ENCODE peak calls at places on chromosomes 11 and 22, in six cellular contexts. K is cardiac muscle cell, H is HFF-Myc, F is kidney, W is suprapubic skin, A is cardiac fibroblast. X is an unnamed sample.

GRCh38 chr22:49103314-49104052 is 724.2 kb downstream of the BRD1 start:
- DNase-seq in K (no peak), A (no peak), H (no peak), W (no peak), F (no peak), X (no peak)

GRCh38 chr11:124823512-124824376 is 23.5 kb upstream of the MSANTD2 start:
- DNase-seq in A (no peak), W (no peak), H (no peak), K (no peak), F (no peak), X (no peak)

GRCh38 chr22:36727927-36728488 is 24.5 kb upstream of the CACNG2 start:
- DNase-seq in K (no peak), H (no peak), A (no peak), F (no peak), W (no peak), X (peak)

GRCh38 chr22:31734512-31734911 is 15.4 kb downstream of the PRR14L start:
- DNase-seq in K (peak), F (no peak), H (no peak), A (peak), W (no peak), X (no peak)

GRCh38 chr11:58907780-58908179 is 31.5 kb upstream of the GLYATL1 start:
- DNase-seq in K (no peak), W (no peak), F (no peak), A (no peak), H (no peak), X (no peak)

GRCh38 chr11:38456371-38456770 is 1858.3 kb upstream of the RAG2 start:
- DNase-seq in K (no peak), W (no peak), H (no peak), A (peak), F (no peak), X (no peak)

GRCh38 chr22:36644333-36644757 is 59.2 kb downstream of the CACNG2 start:
- DNase-seq in F (no peak), A (peak), K (peak), W (no peak), H (peak), X (no peak)

GRCh38 chr11:115616941-115617340 is 112.7 kb upstream of the CADM1 start:
- DNase-seq in H (peak), A (no peak), F (peak), W (no peak), K (peak), X (no peak)

GRCh38 chr11:112632866-112633505 is 328.2 kb upstream of the NCAM1 start:
- DNase-seq in A (peak), K (no peak), F (no peak), W (no peak), H (no peak), X (no peak)

GRCh38 chr11:8086001-8086479 is 5.0 kb downstream of the TUB start:
- DNase-seq in W (no peak), A (no peak), H (no peak), K (no peak), F (no peak), X (no peak)

GRCh38 chr11:87443707-87444106 is 406.0 kb downstream of the TMEM135 start:
- DNase-seq in K (no peak), W (no peak), F (no peak), A (no peak), H (no peak), X (no peak)

GRCh38 chr22:50169774-50170341 is 673 bp upstream of the PANX2 start:
- DNase-seq in W (no peak), F (no peak), K (peak), A (peak), H (no peak), X (no peak)

GRCh38 chr11:114358711-114359110 is 41.6 kb downstream of the C11orf71 start:
- DNase-seq in A (peak), W (no peak), K (peak), H (no peak), F (no peak), X (no peak)

DNA sequence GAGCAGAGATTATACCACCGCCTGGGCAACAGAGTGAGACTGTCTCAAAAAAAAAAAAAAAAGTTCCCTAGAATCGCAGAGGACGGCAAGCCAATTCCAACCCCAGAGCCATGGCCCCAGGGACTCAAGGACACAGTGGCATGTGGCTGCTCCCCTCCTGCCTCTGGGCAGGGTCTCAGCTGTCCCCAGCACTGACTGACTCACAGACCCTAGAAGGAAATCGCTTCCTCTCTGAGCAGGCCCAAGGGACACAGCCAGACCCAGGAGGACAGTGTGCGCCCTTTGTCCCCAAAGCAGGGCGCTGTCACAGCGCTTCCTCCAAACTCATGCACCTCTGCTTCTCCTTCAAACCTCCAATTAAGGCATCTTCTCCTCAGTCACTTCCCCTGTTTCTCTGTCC is 2.3 kb downstream of the PACSIN3 start:
- DNase-seq in K (no peak), H (no peak), A (no peak), W (no peak), F (no peak), X (no peak)
- TF ChIP-seq CTCF in K (no peak), H (no peak), A (no peak), W (no peak), F (no peak), X (no peak)

GRCh38 chr11:31646206-31646605 is 136.6 kb downstream of the ELP4 start:
- DNase-seq in F (no peak), W (no peak), A (peak), K (peak), H (no peak), X (no peak)

GRCh38 chr11:31640611-31641010 is 131.0 kb downstream of the ELP4 start:
- DNase-seq in F (no peak), W (no peak), H (no peak), A (no peak), K (no peak), X (no peak)

GRCh38 chr11:31641477-31642062 is 132.0 kb downstream of the ELP4 start:
- DNase-seq in F (no peak), H (no peak), W (no peak), A (peak), K (peak), X (no peak)

GRCh38 chr11:31645747-31646146 is 136.2 kb downstream of the ELP4 start:
- DNase-seq in W (no peak), H (peak), K (peak), F (no peak), A (peak), X (no peak)

DNA sequence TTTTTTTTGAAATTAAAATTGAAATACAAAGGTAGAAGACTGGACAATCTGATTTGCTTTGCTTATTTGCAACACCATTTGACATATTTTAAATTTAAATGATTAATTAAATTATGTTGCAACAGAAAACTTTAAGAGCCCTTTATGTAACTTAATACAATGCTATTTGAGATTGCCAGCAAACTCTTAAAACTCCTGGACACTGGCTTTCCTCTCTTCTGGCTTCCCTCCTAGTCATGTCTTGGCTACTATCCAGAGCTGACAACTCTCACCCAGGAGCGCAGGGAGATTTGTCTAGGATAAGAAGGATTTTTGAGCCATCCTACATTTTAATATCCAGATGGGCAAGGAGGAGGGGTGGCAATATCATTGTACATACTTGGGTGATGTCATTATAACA is 134.3 kb downstream of the ELP4 start:
- DNase-seq in K (peak), W (no peak), A (peak), H (peak), F (no peak), X (no peak)
- TF ChIP-seq CTCF in K (no peak), W (no peak), A (no peak), H (no peak), F (no peak), X (no peak)

GRCh38 chr22:40855960-40856512 is 403 bp downstream of the ST13 start:
- DNase-seq in H (no peak), F (peak), K (peak), W (peak), A (peak), X (no peak)

GRCh38 chr22:40855104-40855959 is 1.1 kb downstream of the ST13 start:
- DNase-seq in F (no peak), H (no peak), A (peak), W (peak), K (peak), X (no peak)

GRCh38 chr22:40857309-40857851 is 432 bp downstream of the XPNPEP3 start:
- DNase-seq in A (peak), H (no peak), K (peak), F (no peak), W (no peak), X (no peak)

GRCh38 chr22:40853961-40854360 is 2.5 kb downstream of the ST13 start:
- DNase-seq in W (no peak), H (no peak), F (no peak), A (no peak), K (no peak), X (no peak)

GRCh38 chr22:40856513-40857308 is at the start of the genes ST13 and XPNPEP3:
- DNase-seq in F (peak), H (peak), W (peak), K (peak), A (peak), X (peak)
- TF ChIP-seq CTCF in F (no peak), H (peak), W (no peak), K (peak), A (no peak), X (peak)

DNA sequence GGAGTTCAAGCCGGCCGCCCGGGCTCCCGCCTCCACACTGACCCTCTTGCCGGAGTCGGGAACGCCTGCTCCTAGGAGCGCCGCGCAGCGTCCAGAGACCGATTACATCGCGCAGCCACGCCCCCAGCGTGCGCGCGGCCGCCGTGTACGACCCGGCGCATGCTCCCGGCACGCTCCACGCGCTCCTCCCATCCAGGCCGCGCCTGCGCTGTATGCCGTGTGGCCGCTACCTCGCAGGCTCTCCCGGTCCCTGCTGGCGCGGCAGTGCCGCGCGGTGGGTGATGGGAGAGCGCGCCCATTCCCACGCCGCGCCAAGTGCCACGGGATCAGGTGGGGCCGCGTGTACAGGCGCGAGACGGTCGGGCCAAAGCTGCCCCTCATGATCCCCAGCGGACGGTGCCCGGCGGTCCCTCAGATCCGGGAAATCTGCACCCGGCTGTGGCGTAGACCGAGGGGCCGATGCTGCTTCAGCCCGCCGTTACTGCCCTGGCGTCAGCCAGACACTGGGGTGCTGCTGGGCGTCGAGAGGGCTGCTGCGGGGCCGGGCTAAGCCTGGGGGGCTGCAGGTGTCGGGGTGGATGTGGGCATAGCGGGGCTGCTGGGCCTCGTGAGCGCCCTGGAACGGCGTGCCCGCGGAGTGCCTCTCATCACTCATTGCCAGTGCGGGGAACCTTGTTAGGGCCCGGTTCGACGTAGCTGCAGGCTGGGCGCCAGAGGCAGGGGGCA is at the start of the genes GNB1L and RTL10:
- DNase-seq in A (peak), W (peak), F (peak), H (peak), K (peak), X (peak)
- TF ChIP-seq CTCF in A (no peak), W (no peak), F (no peak), H (no peak), K (peak), X (peak)

GRCh38 chr22:35323305-35323704 is 23.6 kb downstream of the TOM1 start:
- DNase-seq in K (no peak), W (no peak), A (no peak), H (no peak), F (no peak), X (no peak)

GRCh38 chr22:35324762-35325161 is 25.1 kb downstream of the TOM1 start:
- DNase-seq in W (no peak), H (no peak), F (no peak), A (no peak), K (no peak), X (no peak)

GRCh38 chr22:35322893-35323292 is 23.2 kb downstream of the TOM1 start:
- DNase-seq in F (no peak), A (no peak), H (no peak), W (no peak), K (no peak), X (no peak)

GRCh38 chr22:35324067-35324466 is 24.4 kb downstream of the TOM1 start:
- DNase-seq in H (no peak), A (no peak), F (peak), W (no peak), K (no peak), X (no peak)

GRCh38 chr22:35322126-35322525 is 22.4 kb downstream of the TOM1 start:
- DNase-seq in K (no peak), A (no peak), H (no peak), F (no peak), W (no peak), X (no peak)
- TF ChIP-seq CTCF in K (no peak), A (no peak), H (no peak), F (no peak), W (no peak), X (no peak)

GRCh38 chr11:128877726-128878125 is 10.6 kb upstream of the KCNJ1 start:
- DNase-seq in W (no peak), K (no peak), H (no peak), A (no peak), F (no peak), X (no peak)
- TF ChIP-seq CTCF in W (no peak), K (no peak), H (no peak), A (no peak), F (no peak), X (no peak)

GRCh38 chr11:72070486-72070885 is 9.9 kb downstream of the NUMA1 start:
- DNase-seq in A (no peak), H (no peak), W (no peak), K (no peak), F (no peak), X (no peak)

GRCh38 chr11:72078477-72078876 is 1.9 kb downstream of the NUMA1 start:
- DNase-seq in F (no peak), K (no peak), H (no peak), W (no peak), A (peak), X (no peak)

GRCh38 chr11:72075756-72076155 is 4.6 kb downstream of the NUMA1 start:
- DNase-seq in W (no peak), F (no peak), K (no peak), H (no peak), A (no peak), X (no peak)

GRCh38 chr11:72072348-72072747 is 8.0 kb downstream of the NUMA1 start:
- DNase-seq in H (peak), F (no peak), K (peak), A (peak), W (no peak), X (no peak)

DNA sequence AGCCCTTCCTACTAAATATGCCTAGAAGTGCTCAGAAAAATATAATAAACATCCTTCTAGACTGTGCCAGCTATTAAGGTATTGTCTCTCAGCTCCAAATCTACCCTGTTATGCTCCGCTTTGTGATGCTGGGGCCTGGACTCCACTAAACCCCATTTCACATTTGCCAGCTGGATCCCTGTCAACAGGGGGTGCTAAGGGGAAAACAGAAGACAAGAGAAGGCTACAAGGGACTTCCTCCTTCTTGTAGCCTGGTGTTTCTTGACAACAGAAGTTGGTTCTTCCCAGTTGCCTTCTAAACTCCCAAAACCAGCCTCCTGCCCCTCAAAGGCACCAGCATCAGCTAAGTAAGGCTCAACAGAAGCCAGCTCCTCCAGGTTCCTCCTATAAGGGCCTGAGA is 5.2 kb downstream of the NUMA1 start:
- DNase-seq in H (no peak), F (no peak), W (no peak), K (peak), A (no peak), X (no peak)
- TF ChIP-seq CTCF in H (peak), F (no peak), W (no peak), K (peak), A (no peak), X (no peak)

X was measured in type B pancreatic cell.